ENCODE peak calls at places on chromosomes 13 and 19, in four cellular contexts. E is K562, M is H1, L is SK-N-SH. B is an unnamed sample.

GRCh38 chr13:65264066-65264465 is 1966.1 kb downstream of the PCDH9 start:
- DNase-seq in E (no peak), M (no peak), L (no peak), B (no peak)

GRCh38 chr19:13670846-13671245 is 93.5 kb upstream of the MRI1 start:
- DNase-seq in E (no peak), M (no peak), L (no peak), B (no peak)

GRCh38 chr13:96958286-96958891 is 35.9 kb downstream of the OXGR1 start:
- DNase-seq in E (peak; percentile 16), M (no peak), L (peak; percentile 30), B (no peak)

GRCh38 chr19:34364830-34365462 is at the start of gene GPI:
- DNase-seq in E (peak; percentile 78), M (peak; percentile 15), L (peak; percentile 94), B (no peak)

GRCh38 chr13:32381539-32381938 is 46.4 kb downstream of the N4BP2L1 start:
- DNase-seq in E (peak; percentile 13), M (peak; percentile 3), L (peak; percentile 9), B (no peak)

GRCh38 chr13:49731766-49732165 is 40.5 kb upstream of the EBPL start:
- DNase-seq in E (no peak), M (no peak), L (no peak), B (no peak)

GRCh38 chr19:50728084-50728737 is 5.0 kb downstream of the CLEC11A start:
- DNase-seq in E (peak; percentile 99), M (peak; percentile 89), L (peak; percentile 79), B (no peak)

GRCh38 chr19:42281175-42282035 is 12.4 kb downstream of the CIC start:
- DNase-seq in E (peak; percentile 74), M (no peak), L (no peak), B (no peak)

GRCh38 chr13:93174260-93174659 is 52.3 kb upstream of the GPC6 start:
- DNase-seq in E (no peak), M (no peak), L (no peak), B (no peak)

GRCh38 chr19:27762933-27763332 is 1450.0 kb downstream of the UQCRFS1 start:
- DNase-seq in E (no peak), M (no peak), L (no peak), B (no peak)

GRCh38 chr19:54155694-54156093 is 3.8 kb downstream of the LENG1 start:
- DNase-seq in E (no peak), M (no peak), L (no peak), B (no peak)

GRCh38 chr13:73368608-73369007 is 309.8 kb downstream of the KLF5 start:
- DNase-seq in E (no peak), M (no peak), L (no peak), B (no peak)

GRCh38 chr19:7904074-7905020 is 670 bp downstream of the MAP2K7 start:
- DNase-seq in E (peak; percentile 59), M (no peak), L (peak; percentile 85), B (no peak)

GRCh38 chr13:52459668-52460067 is 4.4 kb downstream of the CKAP2 start:
- DNase-seq in E (no peak), M (no peak), L (no peak), B (no peak)

GRCh38 chr19:17234911-17235617 is 9.0 kb downstream of the OCEL1 start:
- DNase-seq in E (peak; percentile 90), M (no peak), L (peak; percentile 86), B (no peak)

GRCh38 chr13:35092251-35092650 is 150.2 kb downstream of the NBEA start:
- DNase-seq in E (no peak), M (no peak), L (no peak), B (no peak)

GRCh38 chr19:50263176-50263575 is 59.8 kb downstream of the MYH14 start:
- DNase-seq in E (no peak), M (no peak), L (no peak), B (no peak)

GRCh38 chr19:51784922-51785690 is 9.9 kb upstream of the FPR3 start:
- DNase-seq in E (peak; percentile 75), M (no peak), L (no peak), B (peak; percentile 32)

GRCh38 chr19:41159861-41160260 is 33.2 kb upstream of the CYP2S1 start:
- DNase-seq in E (no peak), M (no peak), L (no peak), B (no peak)

GRCh38 chr13:82933986-82934385 is 948.3 kb downstream of the SLITRK1 start:
- DNase-seq in E (no peak), M (no peak), L (no peak), B (no peak)

GRCh38 chr13:67078062-67078461 is 152.1 kb downstream of the PCDH9 start:
- DNase-seq in E (no peak), M (no peak), L (no peak), B (no peak)

GRCh38 chr13:65725001-65725400 is 1505.1 kb downstream of the PCDH9 start:
- DNase-seq in E (peak; percentile 1), M (no peak), L (no peak), B (no peak)

DNA sequence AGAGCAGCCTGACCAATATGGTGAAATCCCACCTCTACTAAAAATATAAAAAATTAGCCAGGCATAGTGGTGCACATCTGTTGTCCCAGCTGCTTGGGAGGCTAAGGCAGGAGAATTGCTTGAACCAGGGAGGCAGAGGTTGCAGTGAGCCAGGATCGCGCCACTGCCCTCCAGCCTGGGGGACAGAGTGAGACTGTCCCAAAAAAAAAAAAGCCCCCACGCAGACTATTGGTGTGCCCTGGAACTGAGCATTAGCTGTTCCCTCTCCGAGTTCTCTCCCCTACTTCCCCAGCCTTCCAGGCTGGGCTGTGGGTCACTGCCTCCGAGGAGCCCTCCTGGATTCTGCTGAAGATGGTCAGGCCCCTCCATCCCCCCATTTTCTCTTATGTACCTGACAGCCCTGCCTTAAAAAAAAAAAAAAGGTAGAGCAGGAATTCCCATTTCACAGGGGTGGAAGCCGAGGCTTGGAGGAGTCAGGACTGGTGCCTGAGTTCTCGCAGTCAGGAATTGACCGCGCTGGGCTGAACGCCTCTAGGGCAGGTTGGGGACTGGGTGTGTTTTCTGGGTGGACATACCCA is 1.9 kb downstream of the ADAT3 start:
- DNase-seq in E (no peak), M (no peak), L (no peak), B (no peak)
- TF ChIP-seq NRF1 in E (no peak), M (no peak), L (no peak), B (no peak)

DNA sequence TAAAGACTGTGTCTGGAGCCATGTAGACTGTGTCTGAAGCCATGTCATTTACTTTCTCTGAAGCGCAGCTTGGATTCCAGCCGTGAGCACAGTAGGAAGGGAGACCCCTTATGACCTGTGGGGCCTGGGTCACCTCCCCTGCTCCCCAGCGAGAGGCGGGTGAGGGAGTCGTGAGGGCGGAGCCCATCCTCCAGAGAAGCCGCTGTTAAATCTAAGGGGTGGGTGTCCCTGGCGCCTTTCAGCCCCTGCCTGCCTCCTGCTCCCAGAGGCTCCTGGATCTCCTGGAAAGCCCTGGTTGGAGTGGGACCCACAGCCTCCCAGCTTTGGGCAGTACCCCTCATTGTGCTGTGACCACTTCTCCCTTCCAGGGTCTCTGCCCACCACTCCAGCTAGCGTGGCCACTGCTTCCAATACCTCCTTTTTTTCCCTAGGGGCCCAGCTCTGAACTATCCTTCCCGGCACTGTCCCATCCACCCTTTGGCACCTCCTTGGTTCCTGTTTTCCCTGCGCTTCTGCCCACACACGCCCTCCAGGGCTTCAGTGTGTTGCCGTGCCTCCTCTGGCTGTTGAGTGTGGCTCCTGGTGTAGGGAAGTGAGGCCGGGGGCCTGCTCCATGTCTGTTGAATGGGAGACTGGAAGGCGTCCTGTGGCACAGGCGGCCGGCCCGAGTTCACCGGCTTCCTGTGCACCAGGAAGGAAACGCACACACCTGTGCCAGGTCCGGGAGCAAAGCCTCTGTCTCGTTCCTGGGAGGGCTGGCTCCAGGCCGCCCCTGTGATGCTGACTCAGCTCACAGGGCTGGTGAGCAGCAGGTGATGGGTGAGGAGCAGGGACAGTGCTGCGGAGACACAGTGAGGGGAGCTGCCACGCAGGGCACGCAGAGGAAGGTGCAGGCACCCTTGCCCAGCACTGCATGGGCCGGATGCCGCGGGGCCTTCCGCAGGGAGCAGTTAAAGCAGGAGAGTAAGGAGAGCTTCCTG is 29.4 kb downstream of the ATP4B start:
- DNase-seq in E (no peak), M (no peak), L (no peak), B (no peak)
- TF ChIP-seq NRF1 in E (no peak), M (no peak), L (no peak), B (no peak)

GRCh38 chr19:10784257-10784656 is 51.8 kb downstream of the TMED1 start:
- DNase-seq in E (no peak), M (no peak), L (no peak), B (no peak)

GRCh38 chr19:10789876-10790275 is 46.1 kb downstream of the TMED1 start:
- DNase-seq in E (no peak), M (no peak), L (no peak), B (no peak)

GRCh38 chr19:10782795-10783194 is 53.2 kb downstream of the TMED1 start:
- DNase-seq in E (no peak), M (no peak), L (no peak), B (no peak)

GRCh38 chr19:10788146-10788545 is 47.9 kb downstream of the TMED1 start:
- DNase-seq in E (no peak), M (no peak), L (no peak), B (no peak)
- TF ChIP-seq NRF1 in E (no peak), M (no peak), L (no peak), B (no peak)

GRCh38 chr13:22469421-22469820 is 711.4 kb upstream of the SGCG start:
- DNase-seq in E (no peak), M (no peak), L (no peak), B (no peak)
- TF ChIP-seq NRF1 in E (no peak), M (no peak), L (no peak), B (no peak)

DNA sequence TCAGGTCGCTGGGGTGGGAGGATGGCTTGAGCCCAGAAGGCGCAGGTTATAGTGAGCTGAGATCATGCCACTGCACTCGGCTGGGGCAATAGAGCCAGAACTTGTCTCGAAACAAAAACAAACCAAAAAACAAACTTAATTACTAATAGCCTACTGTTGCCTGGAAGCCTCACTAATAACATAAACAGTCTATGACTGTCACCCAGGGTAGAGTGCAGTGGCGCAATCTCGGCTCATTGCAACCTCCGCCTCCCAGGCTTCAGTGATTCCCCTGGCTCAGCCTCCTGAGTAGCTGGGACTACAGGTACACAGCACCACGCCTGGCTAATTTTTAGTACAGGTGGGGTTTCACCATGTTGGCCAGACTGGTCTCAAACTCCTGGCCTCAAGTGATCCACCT is 18.0 kb downstream of the CATSPERD start:
- DNase-seq in E (no peak), M (no peak), L (no peak), B (no peak)
- TF ChIP-seq NRF1 in E (no peak), M (no peak), L (no peak), B (no peak)

DNA sequence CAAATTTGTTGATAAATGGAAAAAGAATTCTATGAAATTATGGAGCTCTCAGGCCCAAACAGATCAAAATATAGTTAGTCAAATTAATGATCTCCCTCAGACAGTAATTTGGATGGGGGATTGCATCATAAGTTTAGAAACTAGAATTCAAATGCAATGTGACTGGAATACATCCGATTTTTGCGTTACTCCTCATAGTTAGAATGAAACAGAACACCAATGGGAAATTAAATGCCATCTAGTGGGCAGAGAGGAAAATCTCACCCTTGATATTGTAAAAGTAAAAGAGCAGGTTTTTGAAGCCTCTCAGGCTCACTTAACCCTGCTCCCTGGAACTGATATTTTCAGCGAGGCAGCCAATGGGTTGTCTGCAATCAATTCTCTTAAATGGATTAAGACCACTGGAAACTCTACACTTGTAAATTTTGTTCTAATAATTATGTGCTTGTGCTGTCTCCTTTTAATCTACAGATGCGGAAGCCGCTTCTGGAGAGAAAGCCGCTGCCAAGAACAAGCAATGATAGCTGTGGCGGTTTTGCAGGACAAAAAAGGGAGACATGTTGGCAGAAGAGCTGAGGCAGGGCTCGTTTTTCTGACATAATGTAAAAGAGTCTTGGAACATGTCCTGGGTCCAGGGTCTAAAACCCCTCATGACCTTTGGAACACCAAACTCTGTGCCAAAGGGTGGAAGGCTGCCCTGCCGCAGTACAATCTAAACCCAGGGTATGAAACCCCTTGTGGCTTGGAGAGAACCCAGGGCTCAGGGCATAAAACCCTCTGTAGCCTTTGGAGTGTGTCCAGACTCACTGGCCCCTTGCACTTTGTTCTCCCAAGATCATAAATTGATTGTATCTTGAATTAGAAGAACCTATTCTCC is 12.9 kb downstream of the ZNF417 start:
- DNase-seq in E (peak; percentile 12), M (no peak), L (peak; percentile 42), B (no peak)
- TF ChIP-seq NRF1 in E (no peak), M (no peak), L (no peak), B (no peak)

B was measured in GM12878.